ENCODE peak calls at places on chromosome 1, in nine cellular contexts. W, P, Z, K, E, G, O, N and X are unnamed samples.

GRCh38 chr1:89587728-89588127 is 45.2 kb upstream of the LRRC8C start:
- DNase-seq in W (no peak), P (no peak), Z (no peak), K (no peak), E (no peak), G (no peak), O (no peak), N (no peak), X (no peak)

GRCh38 chr1:175734642-175735041 is 8.8 kb downstream of the TNR start:
- DNase-seq in W (no peak), P (no peak), Z (no peak), K (no peak), E (no peak), G (no peak), O (no peak), N (no peak), X (no peak)

GRCh38 chr1:1847061-1847460 is 43.8 kb downstream of the GNB1 start:
- DNase-seq in W (no peak), P (no peak), Z (no peak), K (no peak), E (no peak), G (no peak), O (no peak), N (no peak), X (no peak)

GRCh38 chr1:228094432-228095016 is 8.6 kb downstream of the C1orf35 start:
- DNase-seq in W (no peak), P (no peak), Z (no peak), K (no peak), E (no peak), G (no peak), O (no peak), N (peak; percentile 20), X (peak; percentile 14)

GRCh38 chr1:89820423-89821321 is at the start of gene LRRC8D:
- DNase-seq in W (peak; percentile 49), P (peak; percentile 39), Z (peak; percentile 86), K (no peak), E (peak; percentile 78), G (peak; percentile 86), O (peak; percentile 69), N (peak; percentile 94), X (peak; percentile 91)

GRCh38 chr1:115322631-115323030 is 15.4 kb downstream of the NGF start:
- DNase-seq in W (no peak), P (no peak), Z (no peak), K (no peak), E (peak; percentile 90), G (no peak), O (no peak), N (no peak), X (no peak)

GRCh38 chr1:204493145-204493881 is 1.3 kb downstream of the PIK3C2B start:
- DNase-seq in W (no peak), P (no peak), Z (no peak), K (no peak), E (peak; percentile 54), G (peak; percentile 27), O (peak; percentile 48), N (no peak), X (peak; percentile 83)

GRCh38 chr1:91555074-91555730 is 54.6 kb downstream of the CDC7 start:
- DNase-seq in W (no peak), P (no peak), Z (no peak), K (no peak), E (peak; percentile 46), G (no peak), O (no peak), N (no peak), X (no peak)

GRCh38 chr1:203781962-203782361 is 13.5 kb upstream of the ZBED6 start:
- DNase-seq in W (no peak), P (no peak), Z (no peak), K (no peak), E (no peak), G (no peak), O (no peak), N (no peak), X (no peak)

GRCh38 chr1:22133247-22133927 is 9.5 kb downstream of the WNT4 start:
- DNase-seq in W (no peak), P (no peak), Z (no peak), K (no peak), E (no peak), G (no peak), O (no peak), N (no peak), X (no peak)

GRCh38 chr1:228349701-228350171 is 56.9 kb downstream of the TRIM11 start:
- DNase-seq in W (no peak), P (no peak), Z (no peak), K (no peak), E (no peak), G (no peak), O (no peak), N (no peak), X (no peak)

GRCh38 chr1:29122987-29123870 is 474 bp downstream of the TMEM200B start:
- DNase-seq in W (no peak), P (no peak), Z (peak; percentile 66), K (no peak), E (peak; percentile 48), G (no peak), O (no peak), N (peak; percentile 36), X (peak; percentile 79)

GRCh38 chr1:15915991-15916390 is 59.9 kb downstream of the ZBTB17 start:
- DNase-seq in W (no peak), P (no peak), Z (no peak), K (no peak), E (peak; percentile 20), G (no peak), O (no peak), N (no peak), X (no peak)

GRCh38 chr1:53062731-53063591 is 948 bp downstream of the PODN start:
- DNase-seq in W (no peak), P (no peak), Z (peak; percentile 52), K (no peak), E (peak; percentile 19), G (no peak), O (no peak), N (no peak), X (no peak)

GRCh38 chr1:161381707-161382106 is 14.0 kb upstream of the CFAP126 start:
- DNase-seq in W (no peak), P (no peak), Z (no peak), K (no peak), E (no peak), G (no peak), O (no peak), N (no peak), X (no peak)